ENCODE peak calls at places on chromosomes 11 and 22, in five cellular contexts. J is nephron progenitor cell; Q is activated effector memory CD4-positive, alpha-beta T cell treated with anti-CD3 and anti-CD28 coated beads, Interleukin-2, amount 50 U/mL, for 16 hours; A is Daoy; B is iris pigment epithelial cell. K is an unnamed sample.

GRCh38 chr11:64681171-64681570 is 41.8 kb downstream of the NRXN2 start:
- DNase-seq in J (no peak), B (no peak), Q (no peak), A (no peak), K (no peak)

GRCh38 chr22:46937185-46937584 is 174.7 kb downstream of the TBC1D22A start:
- DNase-seq in A (no peak), J (no peak), Q (no peak), B (no peak), K (no peak)

GRCh38 chr22:22349455-22349836 is 104.9 kb downstream of the VPREB1 start:
- DNase-seq in J (no peak), B (no peak), Q (no peak), A (no peak), K (no peak)

GRCh38 chr22:37639771-37640590 is 512 bp downstream of the SH3BP1 start:
- DNase-seq in A (no peak), J (peak; percentile 48), Q (peak; percentile 76), B (no peak), K (no peak)

GRCh38 chr11:77181799-77182541 is 53.9 kb downstream of the MYO7A start:
- DNase-seq in J (no peak), A (no peak), B (no peak), Q (no peak), K (no peak)

GRCh38 chr11:118851970-118852369 is 31.7 kb upstream of the CXCR5 start:
- DNase-seq in B (no peak), Q (no peak), A (no peak), J (no peak), K (no peak)

GRCh38 chr11:43632171-43632570 is 48.4 kb upstream of the HSD17B12 start:
- DNase-seq in Q (no peak), J (no peak), A (peak; percentile 27), B (peak; percentile 2), K (no peak)

GRCh38 chr22:37734402-37734700 is 37.5 kb downstream of the TRIOBP start:
- DNase-seq in Q (no peak), A (no peak), J (no peak), B (no peak), K (no peak)

GRCh38 chr11:2097356-2097997 is 41.7 kb downstream of the IGF2 start:
- DNase-seq in Q (peak; percentile 54), B (peak; percentile 92), A (peak; percentile 71), J (peak; percentile 62), K (peak; percentile 88)

GRCh38 chr22:20022231-20023069 is 1.5 kb downstream of the TANGO2 start:
- DNase-seq in J (no peak), B (no peak), A (no peak), Q (no peak), K (no peak)

GRCh38 chr11:125148743-125149142 is 15.8 kb upstream of the PKNOX2 start:
- DNase-seq in A (no peak), J (no peak), B (no peak), Q (no peak), K (no peak)

K was measured in LHCN-M2.